ENCODE peak calls at places on chromosomes 5 and 9, in six cellular contexts. S is omental fat pad, D is ACHN, O is mammary epithelial cell, U is iPS-NIHi11, G is iris pigment epithelial cell. N is an unnamed sample.
A peak's percentile ranks its signal among the peaks of the same experiment; 100 is the strongest.

GRCh38 chr5:63128018-63128417 is 549.4 kb downstream of the LRRC70 start:
- DNase-seq in S (no peak), D (peak; percentile 23), O (no peak), U (no peak), G (no peak), N (no peak)

GRCh38 chr9:84140535-84141101 is 160.0 kb downstream of the RMI1 start:
- DNase-seq in S (no peak), D (no peak), O (no peak), U (peak; percentile 67), G (peak; percentile 10), N (peak; percentile 17)

GRCh38 chr9:95048225-95049087 is 269.1 kb downstream of the FANCC start:
- DNase-seq in S (no peak), D (peak; percentile 36), O (peak; percentile 83), U (peak; percentile 91), G (peak; percentile 54), N (peak; percentile 84)

GRCh38 chr9:122468735-122469134 is 9.0 kb downstream of the OR1J1 start:
- DNase-seq in S (no peak), D (no peak), O (no peak), U (no peak), G (peak; percentile 58), N (no peak)

GRCh38 chr5:141100243-141100805 is at the start of gene PCDHB3:
- DNase-seq in S (peak; percentile 27), D (no peak), O (peak; percentile 48), U (peak; percentile 23), G (peak; percentile 3), N (peak; percentile 30)

GRCh38 chr5:103211858-103212500 is 46.6 kb upstream of the MACIR start:
- DNase-seq in S (no peak), D (no peak), O (no peak), U (no peak), G (no peak), N (no peak)

GRCh38 chr5:117245130-117245529 is 670.5 kb upstream of the SEMA6A start:
- DNase-seq in S (no peak), D (no peak), O (no peak), U (no peak), G (no peak), N (no peak)

GRCh38 chr5:3187846-3188425 is 407.7 kb upstream of the IRX1 start:
- DNase-seq in S (no peak), D (no peak), O (no peak), U (no peak), G (no peak), N (no peak)

GRCh38 chr9:18410983-18411382 is 63.0 kb upstream of the ADAMTSL1 start:
- DNase-seq in S (no peak), D (no peak), O (no peak), U (no peak), G (no peak), N (no peak)

GRCh38 chr5:33772276-33772990 is 119.4 kb downstream of the ADAMTS12 start:
- DNase-seq in S (no peak), D (no peak), O (peak; percentile 87), U (no peak), G (peak; percentile 82), N (no peak)

GRCh38 chr9:114163517-114163924 is 8.2 kb downstream of the COL27A1 start:
- DNase-seq in S (no peak), D (peak; percentile 36), O (no peak), U (peak; percentile 83), G (peak; percentile 51), N (peak; percentile 50)

GRCh38 chr5:120055858-120056257 is 408.2 kb upstream of the PRR16 start:
- DNase-seq in S (no peak), D (peak; percentile 25), O (peak; percentile 39), U (no peak), G (peak; percentile 74), N (no peak)

GRCh38 chr9:91954841-91955471 is 4.9 kb upstream of the ROR2 start:
- DNase-seq in S (peak; percentile 46), D (peak; percentile 63), O (peak; percentile 49), U (peak; percentile 71), G (peak; percentile 71), N (peak; percentile 59)

GRCh38 chr5:77168187-77168883 is 42.1 kb upstream of the PDE8B start:
- DNase-seq in S (no peak), D (peak; percentile 42), O (no peak), U (no peak), G (peak; percentile 48), N (no peak)

N was measured in Calu3.